ENCODE peak calls at places on chromosomes 5 and 9, in eight cellular contexts. One of them, this sample, is unnamed.

GRCh38 chr5:160555836-160556660 is 134.4 kb downstream of the PTTG1 start:
- DNase-seq in OCI-LY7: no peak
- DNase-seq in PC-3: no peak
- DNase-seq in kidney: no peak
- DNase-seq in activated CD8-positive, alpha-beta T cell treated with anti-CD3 and anti-CD28 coated beads for 36 hours: no peak
- DNase-seq in progenitor cell of endocrine pancreas: no peak
- DNase-seq in GM10248: no peak
- DNase-seq in cardiac fibroblast: no peak
- DNase-seq in this sample: no peak

GRCh38 chr9:109176963-109177362 is 9.9 kb upstream of the FRRS1L start:
- DNase-seq in kidney: no peak
- DNase-seq in GM10248: no peak
- DNase-seq in activated CD8-positive, alpha-beta T cell treated with anti-CD3 and anti-CD28 coated beads for 36 hours: no peak
- DNase-seq in PC-3: no peak
- DNase-seq in cardiac fibroblast: no peak
- DNase-seq in OCI-LY7: no peak
- DNase-seq in progenitor cell of endocrine pancreas: no peak
- DNase-seq in this sample: no peak

GRCh38 chr9:20242767-20243166 is 379.5 kb downstream of the MLLT3 start:
- DNase-seq in PC-3: no peak
- DNase-seq in activated CD8-positive, alpha-beta T cell treated with anti-CD3 and anti-CD28 coated beads for 36 hours: peak
- DNase-seq in kidney: no peak
- DNase-seq in progenitor cell of endocrine pancreas: no peak
- DNase-seq in OCI-LY7: peak
- DNase-seq in cardiac fibroblast: no peak
- DNase-seq in GM10248: peak
- DNase-seq in this sample: no peak

GRCh38 chr5:66904189-66904588 is 292.4 kb downstream of the CD180 start:
- DNase-seq in OCI-LY7: no peak
- DNase-seq in PC-3: no peak
- DNase-seq in GM10248: no peak
- DNase-seq in progenitor cell of endocrine pancreas: no peak
- DNase-seq in cardiac fibroblast: no peak
- DNase-seq in kidney: no peak
- DNase-seq in activated CD8-positive, alpha-beta T cell treated with anti-CD3 and anti-CD28 coated beads for 36 hours: no peak
- DNase-seq in this sample: no peak

GRCh38 chr5:427415-428087 is 15.4 kb upstream of the EXOC3 start:
- DNase-seq in cardiac fibroblast: no peak
- DNase-seq in PC-3: no peak
- DNase-seq in GM10248: no peak
- DNase-seq in kidney: peak
- DNase-seq in OCI-LY7: no peak
- DNase-seq in activated CD8-positive, alpha-beta T cell treated with anti-CD3 and anti-CD28 coated beads for 36 hours: no peak
- DNase-seq in progenitor cell of endocrine pancreas: no peak
- DNase-seq in this sample: no peak

GRCh38 chr5:123722451-123722850 is 210.5 kb downstream of the CSNK1G3 start:
- DNase-seq in GM10248: no peak
- DNase-seq in PC-3: no peak
- DNase-seq in OCI-LY7: no peak
- DNase-seq in kidney: no peak
- DNase-seq in progenitor cell of endocrine pancreas: no peak
- DNase-seq in cardiac fibroblast: no peak
- DNase-seq in activated CD8-positive, alpha-beta T cell treated with anti-CD3 and anti-CD28 coated beads for 36 hours: no peak
- DNase-seq in this sample: no peak

GRCh38 chr9:36855443-36856315 is 178.4 kb downstream of the PAX5 start:
- DNase-seq in kidney: no peak
- DNase-seq in PC-3: peak
- DNase-seq in cardiac fibroblast: no peak
- DNase-seq in progenitor cell of endocrine pancreas: peak
- DNase-seq in activated CD8-positive, alpha-beta T cell treated with anti-CD3 and anti-CD28 coated beads for 36 hours: peak
- DNase-seq in GM10248: peak
- DNase-seq in OCI-LY7: peak
- DNase-seq in this sample: no peak

GRCh38 chr5:77167695-77168111 is 42.8 kb upstream of the PDE8B start:
- DNase-seq in progenitor cell of endocrine pancreas: no peak
- DNase-seq in OCI-LY7: no peak
- DNase-seq in GM10248: no peak
- DNase-seq in activated CD8-positive, alpha-beta T cell treated with anti-CD3 and anti-CD28 coated beads for 36 hours: no peak
- DNase-seq in cardiac fibroblast: peak
- DNase-seq in kidney: no peak
- DNase-seq in PC-3: peak
- DNase-seq in this sample: no peak

GRCh38 chr9:88828492-88828974 is 162.7 kb upstream of the S1PR3 start:
- DNase-seq in PC-3: no peak
- DNase-seq in OCI-LY7: no peak
- DNase-seq in cardiac fibroblast: peak
- DNase-seq in activated CD8-positive, alpha-beta T cell treated with anti-CD3 and anti-CD28 coated beads for 36 hours: no peak
- DNase-seq in GM10248: no peak
- DNase-seq in kidney: no peak
- DNase-seq in progenitor cell of endocrine pancreas: no peak
- DNase-seq in this sample: no peak

GRCh38 chr9:134492281-134492691 is 149.3 kb upstream of the COL5A1 start:
- DNase-seq in GM10248: no peak
- DNase-seq in PC-3: no peak
- DNase-seq in OCI-LY7: no peak
- DNase-seq in kidney: peak
- DNase-seq in progenitor cell of endocrine pancreas: no peak
- DNase-seq in cardiac fibroblast: peak
- DNase-seq in activated CD8-positive, alpha-beta T cell treated with anti-CD3 and anti-CD28 coated beads for 36 hours: no peak
- DNase-seq in this sample: peak

GRCh38 chr9:114174876-114175771 is 19.8 kb downstream of the COL27A1 start:
- DNase-seq in activated CD8-positive, alpha-beta T cell treated with anti-CD3 and anti-CD28 coated beads for 36 hours: no peak
- DNase-seq in cardiac fibroblast: peak
- DNase-seq in GM10248: no peak
- DNase-seq in kidney: peak
- DNase-seq in progenitor cell of endocrine pancreas: no peak
- DNase-seq in PC-3: no peak
- DNase-seq in OCI-LY7: no peak
- DNase-seq in this sample: no peak

GRCh38 chr9:34501889-34502425 is 20.8 kb downstream of the ENHO start:
- DNase-seq in PC-3: peak
- DNase-seq in OCI-LY7: no peak
- DNase-seq in cardiac fibroblast: peak
- DNase-seq in progenitor cell of endocrine pancreas: no peak
- DNase-seq in kidney: no peak
- DNase-seq in activated CD8-positive, alpha-beta T cell treated with anti-CD3 and anti-CD28 coated beads for 36 hours: no peak
- DNase-seq in GM10248: no peak
- DNase-seq in this sample: no peak

GRCh38 chr9:35675732-35676392 is 2.1 kb downstream of the CA9 start:
- DNase-seq in progenitor cell of endocrine pancreas: peak
- DNase-seq in OCI-LY7: no peak
- DNase-seq in cardiac fibroblast: no peak
- DNase-seq in PC-3: no peak
- DNase-seq in kidney: peak
- DNase-seq in GM10248: peak
- DNase-seq in activated CD8-positive, alpha-beta T cell treated with anti-CD3 and anti-CD28 coated beads for 36 hours: peak
- DNase-seq in this sample: peak

GRCh38 chr5:168155585-168155984 is 135.9 kb upstream of the WWC1 start:
- DNase-seq in GM10248: no peak
- DNase-seq in kidney: no peak
- DNase-seq in PC-3: no peak
- DNase-seq in OCI-LY7: no peak
- DNase-seq in progenitor cell of endocrine pancreas: no peak
- DNase-seq in cardiac fibroblast: no peak
- DNase-seq in activated CD8-positive, alpha-beta T cell treated with anti-CD3 and anti-CD28 coated beads for 36 hours: no peak
- DNase-seq in this sample: no peak

GRCh38 chr9:115198018-115198417 is 80.1 kb upstream of the TNC start:
- DNase-seq in GM10248: no peak
- DNase-seq in cardiac fibroblast: no peak
- DNase-seq in OCI-LY7: no peak
- DNase-seq in kidney: peak
- DNase-seq in activated CD8-positive, alpha-beta T cell treated with anti-CD3 and anti-CD28 coated beads for 36 hours: no peak
- DNase-seq in PC-3: peak
- DNase-seq in progenitor cell of endocrine pancreas: no peak
- DNase-seq in this sample: no peak

GRCh38 chr9:37097294-37097693 is 23.1 kb upstream of the ZCCHC7 start:
- DNase-seq in kidney: no peak
- DNase-seq in cardiac fibroblast: no peak
- DNase-seq in OCI-LY7: no peak
- DNase-seq in activated CD8-positive, alpha-beta T cell treated with anti-CD3 and anti-CD28 coated beads for 36 hours: no peak
- DNase-seq in GM10248: no peak
- DNase-seq in progenitor cell of endocrine pancreas: no peak
- DNase-seq in PC-3: no peak
- DNase-seq in this sample: no peak

GRCh38 chr5:59173568-59173967 is 590.7 kb downstream of the RAB3C start:
- DNase-seq in kidney: no peak
- DNase-seq in activated CD8-positive, alpha-beta T cell treated with anti-CD3 and anti-CD28 coated beads for 36 hours: peak
- DNase-seq in GM10248: no peak
- DNase-seq in OCI-LY7: no peak
- DNase-seq in cardiac fibroblast: peak
- DNase-seq in progenitor cell of endocrine pancreas: no peak
- DNase-seq in PC-3: no peak
- DNase-seq in this sample: no peak

GRCh38 chr5:179235416-179236400 is 109.6 kb downstream of the ADAMTS2 start:
- DNase-seq in cardiac fibroblast: no peak
- DNase-seq in OCI-LY7: no peak
- DNase-seq in GM10248: no peak
- DNase-seq in PC-3: no peak
- DNase-seq in kidney: peak
- DNase-seq in activated CD8-positive, alpha-beta T cell treated with anti-CD3 and anti-CD28 coated beads for 36 hours: no peak
- DNase-seq in progenitor cell of endocrine pancreas: no peak
- DNase-seq in this sample: peak

GRCh38 chr5:75279324-75279723 is 42.6 kb upstream of the ANKRD31 start:
- DNase-seq in GM10248: no peak
- DNase-seq in cardiac fibroblast: peak
- DNase-seq in kidney: no peak
- DNase-seq in activated CD8-positive, alpha-beta T cell treated with anti-CD3 and anti-CD28 coated beads for 36 hours: no peak
- DNase-seq in progenitor cell of endocrine pancreas: no peak
- DNase-seq in PC-3: no peak
- DNase-seq in OCI-LY7: no peak
- DNase-seq in this sample: no peak

GRCh38 chr5:14945450-14945849 is 73.9 kb upstream of the ANKH start:
- DNase-seq in OCI-LY7: no peak
- DNase-seq in GM10248: no peak
- DNase-seq in cardiac fibroblast: no peak
- DNase-seq in PC-3: peak
- DNase-seq in activated CD8-positive, alpha-beta T cell treated with anti-CD3 and anti-CD28 coated beads for 36 hours: no peak
- DNase-seq in progenitor cell of endocrine pancreas: no peak
- DNase-seq in kidney: no peak
- DNase-seq in this sample: no peak
- TF ChIP-seq CTCF in OCI-LY7: no peak
- TF ChIP-seq CTCF in GM10248: no peak
- TF ChIP-seq CTCF in cardiac fibroblast: no peak
- TF ChIP-seq CTCF in PC-3: no peak
- TF ChIP-seq CTCF in activated CD8-positive, alpha-beta T cell treated with anti-CD3 and anti-CD28 coated beads for 36 hours: no peak
- TF ChIP-seq CTCF in progenitor cell of endocrine pancreas: no peak
- TF ChIP-seq CTCF in kidney: no peak
- TF ChIP-seq CTCF in this sample: no peak

GRCh38 chr5:138054863-138055558 is 22.1 kb upstream of the FAM13B start:
- DNase-seq in OCI-LY7: no peak
- DNase-seq in GM10248: no peak
- DNase-seq in kidney: no peak
- DNase-seq in PC-3: no peak
- DNase-seq in cardiac fibroblast: peak
- DNase-seq in progenitor cell of endocrine pancreas: no peak
- DNase-seq in activated CD8-positive, alpha-beta T cell treated with anti-CD3 and anti-CD28 coated beads for 36 hours: no peak
- DNase-seq in this sample: no peak

GRCh38 chr5:138054206-138054605 is 21.3 kb upstream of the FAM13B start:
- DNase-seq in activated CD8-positive, alpha-beta T cell treated with anti-CD3 and anti-CD28 coated beads for 36 hours: no peak
- DNase-seq in cardiac fibroblast: no peak
- DNase-seq in progenitor cell of endocrine pancreas: no peak
- DNase-seq in GM10248: peak
- DNase-seq in PC-3: no peak
- DNase-seq in OCI-LY7: no peak
- DNase-seq in kidney: no peak
- DNase-seq in this sample: no peak

GRCh38 chr5:138051441-138052296 is 18.8 kb upstream of the FAM13B start:
- DNase-seq in progenitor cell of endocrine pancreas: no peak
- DNase-seq in kidney: no peak
- DNase-seq in cardiac fibroblast: peak
- DNase-seq in GM10248: no peak
- DNase-seq in OCI-LY7: no peak
- DNase-seq in PC-3: no peak
- DNase-seq in activated CD8-positive, alpha-beta T cell treated with anti-CD3 and anti-CD28 coated beads for 36 hours: no peak
- DNase-seq in this sample: no peak

GRCh38 chr5:138053554-138053953 is 20.7 kb upstream of the FAM13B start:
- DNase-seq in progenitor cell of endocrine pancreas: no peak
- DNase-seq in activated CD8-positive, alpha-beta T cell treated with anti-CD3 and anti-CD28 coated beads for 36 hours: no peak
- DNase-seq in kidney: no peak
- DNase-seq in cardiac fibroblast: no peak
- DNase-seq in PC-3: no peak
- DNase-seq in GM10248: no peak
- DNase-seq in OCI-LY7: no peak
- DNase-seq in this sample: no peak
- TF ChIP-seq CTCF in progenitor cell of endocrine pancreas: no peak
- TF ChIP-seq CTCF in activated CD8-positive, alpha-beta T cell treated with anti-CD3 and anti-CD28 coated beads for 36 hours: no peak
- TF ChIP-seq CTCF in kidney: no peak
- TF ChIP-seq CTCF in cardiac fibroblast: no peak
- TF ChIP-seq CTCF in PC-3: no peak
- TF ChIP-seq CTCF in GM10248: no peak
- TF ChIP-seq CTCF in OCI-LY7: no peak
- TF ChIP-seq CTCF in this sample: no peak

GRCh38 chr9:129198737-129199435 is 20.8 kb upstream of the IER5L start:
- DNase-seq in PC-3: no peak
- DNase-seq in GM10248: no peak
- DNase-seq in progenitor cell of endocrine pancreas: no peak
- DNase-seq in cardiac fibroblast: no peak
- DNase-seq in kidney: no peak
- DNase-seq in OCI-LY7: peak
- DNase-seq in activated CD8-positive, alpha-beta T cell treated with anti-CD3 and anti-CD28 coated beads for 36 hours: no peak
- DNase-seq in this sample: no peak
- TF ChIP-seq CTCF in PC-3: no peak
- TF ChIP-seq CTCF in GM10248: no peak
- TF ChIP-seq CTCF in progenitor cell of endocrine pancreas: no peak
- TF ChIP-seq CTCF in cardiac fibroblast: no peak
- TF ChIP-seq CTCF in kidney: no peak
- TF ChIP-seq CTCF in OCI-LY7: peak
- TF ChIP-seq CTCF in activated CD8-positive, alpha-beta T cell treated with anti-CD3 and anti-CD28 coated beads for 36 hours: no peak
- TF ChIP-seq CTCF in this sample: no peak

GRCh38 chr9:3676766-3677165 is 151.0 kb upstream of the RFX3 start:
- DNase-seq in OCI-LY7: no peak
- DNase-seq in progenitor cell of endocrine pancreas: no peak
- DNase-seq in activated CD8-positive, alpha-beta T cell treated with anti-CD3 and anti-CD28 coated beads for 36 hours: no peak
- DNase-seq in kidney: no peak
- DNase-seq in PC-3: no peak
- DNase-seq in GM10248: no peak
- DNase-seq in cardiac fibroblast: no peak
- DNase-seq in this sample: no peak

GRCh38 chr9:3677541-3677940 is 151.7 kb upstream of the RFX3 start:
- DNase-seq in PC-3: no peak
- DNase-seq in GM10248: no peak
- DNase-seq in OCI-LY7: no peak
- DNase-seq in kidney: no peak
- DNase-seq in progenitor cell of endocrine pancreas: no peak
- DNase-seq in activated CD8-positive, alpha-beta T cell treated with anti-CD3 and anti-CD28 coated beads for 36 hours: no peak
- DNase-seq in cardiac fibroblast: no peak
- DNase-seq in this sample: no peak

GRCh38 chr9:3687136-3687535 is 161.3 kb upstream of the RFX3 start:
- DNase-seq in cardiac fibroblast: no peak
- DNase-seq in GM10248: no peak
- DNase-seq in OCI-LY7: no peak
- DNase-seq in progenitor cell of endocrine pancreas: no peak
- DNase-seq in kidney: no peak
- DNase-seq in activated CD8-positive, alpha-beta T cell treated with anti-CD3 and anti-CD28 coated beads for 36 hours: no peak
- DNase-seq in PC-3: no peak
- DNase-seq in this sample: no peak

DNA sequence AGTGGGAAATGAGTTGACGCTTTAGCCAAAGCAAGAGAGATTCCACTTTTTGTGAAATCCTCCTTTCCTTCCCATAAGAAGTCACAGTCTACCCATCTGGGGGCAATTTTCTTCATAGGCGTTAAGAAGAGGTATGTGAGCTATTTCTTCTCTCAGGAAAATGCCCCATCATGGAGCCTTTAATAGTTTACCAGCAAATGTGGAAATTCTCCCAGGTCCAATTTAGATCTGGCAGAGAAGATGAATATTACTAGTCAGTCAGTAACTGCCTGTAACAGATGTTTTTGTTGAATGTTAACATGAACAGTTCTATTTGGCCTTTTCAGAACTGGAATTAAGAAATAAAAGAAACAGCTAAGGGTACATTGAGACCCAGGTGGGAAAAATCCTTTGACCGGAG is 156.4 kb upstream of the RFX3 start:
- DNase-seq in OCI-LY7: no peak
- DNase-seq in cardiac fibroblast: no peak
- DNase-seq in activated CD8-positive, alpha-beta T cell treated with anti-CD3 and anti-CD28 coated beads for 36 hours: no peak
- DNase-seq in PC-3: no peak
- DNase-seq in progenitor cell of endocrine pancreas: no peak
- DNase-seq in GM10248: no peak
- DNase-seq in kidney: no peak
- DNase-seq in this sample: no peak
- TF ChIP-seq CTCF in OCI-LY7: no peak
- TF ChIP-seq CTCF in cardiac fibroblast: no peak
- TF ChIP-seq CTCF in activated CD8-positive, alpha-beta T cell treated with anti-CD3 and anti-CD28 coated beads for 36 hours: no peak
- TF ChIP-seq CTCF in PC-3: no peak
- TF ChIP-seq CTCF in progenitor cell of endocrine pancreas: no peak
- TF ChIP-seq CTCF in GM10248: no peak
- TF ChIP-seq CTCF in kidney: no peak
- TF ChIP-seq CTCF in this sample: no peak